ENCODE peak calls at places on chromosomes 12 and 14, in eight cellular contexts. S, X, Q, C, O, R, B and J are unnamed samples.

GRCh38 chr14:68656452-68656851 is 136.4 kb downstream of the ZFP36L1 start:
- DNase-seq in S (no peak), X (no peak), Q (no peak), C (no peak), O (no peak), R (no peak), B (peak; percentile 34), J (no peak)

GRCh38 chr14:105456736-105457703 is 17.6 kb upstream of the CRIP2 start:
- DNase-seq in S (peak; percentile 35), X (no peak), Q (no peak), C (no peak), O (no peak), R (no peak), B (no peak), J (no peak)

GRCh38 chr14:88551936-88552565 is 2.8 kb downstream of the PTPN21 start:
- DNase-seq in S (no peak), X (peak; percentile 19), Q (no peak), C (peak; percentile 57), O (peak; percentile 38), R (no peak), B (peak; percentile 52), J (no peak)

GRCh38 chr12:54716284-54716683 is 68.1 kb upstream of the DCD start:
- DNase-seq in S (no peak), X (no peak), Q (no peak), C (no peak), O (no peak), R (no peak), B (no peak), J (no peak)

GRCh38 chr12:131390408-131391100 is 320.3 kb upstream of the SFSWAP start:
- DNase-seq in S (peak; percentile 41), X (no peak), Q (no peak), C (no peak), O (peak; percentile 74), R (no peak), B (peak; percentile 78), J (peak; percentile 50)

GRCh38 chr14:56412453-56413434 is 166.9 kb upstream of the TMEM260 start:
- DNase-seq in S (no peak), X (no peak), Q (no peak), C (no peak), O (no peak), R (no peak), B (no peak), J (no peak)

GRCh38 chr12:86173044-86173443 is 83.1 kb downstream of the MGAT4C start:
- DNase-seq in S (no peak), X (no peak), Q (no peak), C (no peak), O (no peak), R (no peak), B (no peak), J (no peak)

GRCh38 chr12:132424118-132424438 is 65.9 kb upstream of the FBRSL1 start:
- DNase-seq in S (no peak), X (no peak), Q (no peak), C (no peak), O (no peak), R (no peak), B (no peak), J (no peak)

GRCh38 chr14:105913861-105914260 is 387.5 kb downstream of the TMEM121 start:
- DNase-seq in S (no peak), X (no peak), Q (no peak), C (no peak), O (no peak), R (no peak), B (no peak), J (no peak)

GRCh38 chr12:38544357-38545066 is 227.9 kb downstream of the ALG10B start:
- DNase-seq in S (peak; percentile 11), X (no peak), Q (no peak), C (no peak), O (peak; percentile 62), R (no peak), B (peak; percentile 58), J (no peak)

GRCh38 chr12:47078733-47079364 is 572 bp upstream of the PCED1B start:
- DNase-seq in S (peak; percentile 86), X (peak; percentile 37), Q (no peak), C (no peak), O (no peak), R (no peak), B (no peak), J (peak; percentile 41)

GRCh38 chr12:48773686-48774085 is 15.2 kb downstream of the ADCY6 start:
- DNase-seq in S (no peak), X (no peak), Q (no peak), C (no peak), O (no peak), R (no peak), B (no peak), J (no peak)

GRCh38 chr14:50260511-50260910 is 29.1 kb upstream of the SOS2 start:
- DNase-seq in S (peak; percentile 40), X (peak; percentile 52), Q (no peak), C (peak; percentile 19), O (no peak), R (peak; percentile 23), B (no peak), J (peak; percentile 29)

GRCh38 chr12:121719926-121720414 is 7.4 kb downstream of the TMEM120B start:
- DNase-seq in S (peak; percentile 66), X (peak; percentile 93), Q (no peak), C (no peak), O (no peak), R (no peak), B (no peak), J (no peak)

DNA sequence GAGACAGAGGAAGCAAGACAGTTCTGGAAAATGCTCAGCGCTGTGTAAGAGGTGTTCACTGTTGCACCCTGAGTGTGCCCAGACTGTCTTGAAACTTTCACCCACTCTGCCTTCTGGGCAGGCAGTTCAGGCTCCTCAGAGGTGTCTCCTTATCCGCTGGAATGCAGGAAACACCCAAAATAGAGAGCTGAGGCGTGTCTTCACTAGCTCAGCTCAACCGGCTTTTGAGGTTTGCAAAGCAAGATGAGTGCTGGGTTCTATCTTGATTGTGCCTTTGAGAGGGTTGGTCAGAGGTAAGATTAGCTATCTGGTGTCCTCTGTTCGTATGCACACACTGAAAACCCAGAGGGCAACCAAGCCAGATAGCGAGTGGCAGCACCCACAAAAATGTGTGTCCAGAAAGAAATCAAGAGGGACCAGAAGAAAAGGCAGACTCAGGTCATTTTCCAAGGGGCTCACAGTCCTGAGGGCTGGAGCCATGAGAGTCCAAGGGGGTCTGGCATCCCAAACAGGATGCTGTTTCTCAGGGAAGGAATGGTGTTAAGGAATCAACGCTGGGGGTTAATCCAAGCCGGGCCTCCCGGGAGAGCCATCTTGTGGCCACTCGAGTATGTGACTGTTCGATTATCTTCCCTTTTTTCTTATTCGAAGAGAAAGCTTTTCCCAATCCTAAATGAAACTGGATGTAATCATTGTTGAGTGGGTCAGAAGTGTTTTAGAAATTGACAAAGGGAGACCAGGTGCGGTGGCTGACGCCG is 47.1 kb downstream of the TBX3 start:
- DNase-seq in S (peak; percentile 48), X (peak; percentile 19), Q (no peak), C (peak; percentile 56), O (peak; percentile 38), R (no peak), B (no peak), J (no peak)
- TF ChIP-seq USF2 in S (no peak), X (no peak), Q (no peak), C (no peak), O (no peak), R (no peak), B (no peak), J (no peak)

DNA sequence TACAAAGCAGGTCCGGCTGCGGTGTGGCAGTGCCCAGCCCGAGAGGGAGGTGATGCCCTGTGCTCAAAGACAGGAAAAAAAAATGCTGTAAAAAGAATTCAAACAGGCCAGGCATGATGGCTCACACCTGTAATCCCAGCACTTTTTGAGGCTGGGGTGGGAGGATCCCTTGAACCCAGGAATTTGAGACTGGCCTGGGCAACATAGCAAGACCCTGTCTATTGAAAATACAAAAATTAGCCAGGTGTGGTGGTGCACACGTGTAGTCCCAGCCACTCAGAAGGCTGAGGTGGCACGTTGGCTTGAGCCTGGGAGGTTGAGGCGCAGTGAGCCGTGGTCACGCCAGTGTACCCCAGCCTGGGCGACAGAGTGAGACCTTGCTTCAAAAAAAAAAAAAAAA is 26.4 kb downstream of the DNAH10 start:
- DNase-seq in S (no peak), X (no peak), Q (no peak), C (no peak), O (no peak), R (no peak), B (no peak), J (no peak)
- TF ChIP-seq USF2 in S (no peak), X (no peak), Q (no peak), C (no peak), O (no peak), R (no peak), B (no peak), J (no peak)

DNA sequence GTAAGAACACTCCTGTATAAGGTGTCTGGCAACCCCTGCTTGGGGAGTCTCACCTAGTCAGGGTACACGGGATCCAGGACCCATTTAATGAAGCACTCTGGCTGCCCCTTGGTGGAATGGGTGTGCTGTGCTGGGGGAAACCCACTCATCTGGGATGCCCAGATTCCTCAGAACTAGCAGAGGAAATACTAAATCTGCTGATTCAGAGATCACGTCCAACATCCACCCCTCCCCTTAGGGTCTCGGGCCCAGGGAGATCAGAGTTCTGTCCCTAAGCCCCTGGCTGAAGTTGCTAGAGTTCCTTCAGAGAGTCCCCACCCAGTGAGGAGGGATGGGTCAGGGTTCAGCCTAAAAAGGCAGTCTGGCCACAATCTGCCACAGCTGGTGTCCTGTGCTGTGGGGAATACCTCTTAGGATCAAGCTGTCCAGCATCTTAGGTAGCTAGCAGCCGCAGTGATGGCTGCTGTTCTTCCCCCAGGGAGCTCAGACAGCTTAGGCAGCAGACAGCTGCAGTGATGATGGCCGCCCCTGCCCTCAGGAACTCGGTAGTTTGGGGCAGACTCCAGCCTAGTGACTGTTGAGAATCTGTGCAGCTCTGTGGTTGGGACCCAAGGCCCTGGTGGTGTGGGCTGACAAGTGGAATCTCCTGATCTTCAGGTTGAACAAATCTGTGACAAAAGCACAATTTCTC is 74.8 kb downstream of the IFNG-AS1 start:
- DNase-seq in S (no peak), X (no peak), Q (no peak), C (no peak), O (no peak), R (no peak), B (no peak), J (no peak)
- TF ChIP-seq USF2 in S (no peak), X (no peak), Q (no peak), C (no peak), O (no peak), R (no peak), B (no peak), J (no peak)

GRCh38 chr12:67720383-67720856 is 71.9 kb downstream of the DYRK2 start:
- DNase-seq in S (peak; percentile 53), X (peak; percentile 76), Q (no peak), C (peak; percentile 20), O (no peak), R (no peak), B (no peak), J (peak; percentile 1)

GRCh38 chr12:67710582-67710981 is 62.0 kb downstream of the DYRK2 start:
- DNase-seq in S (peak; percentile 82), X (peak; percentile 62), Q (peak; percentile 64), C (no peak), O (no peak), R (peak; percentile 67), B (no peak), J (no peak)

GRCh38 chr12:67709367-67709954 is 60.9 kb downstream of the DYRK2 start:
- DNase-seq in S (no peak), X (no peak), Q (no peak), C (no peak), O (no peak), R (no peak), B (no peak), J (no peak)

GRCh38 chr12:67716817-67717216 is 68.3 kb downstream of the DYRK2 start:
- DNase-seq in S (no peak), X (peak; percentile 52), Q (no peak), C (no peak), O (no peak), R (peak; percentile 27), B (no peak), J (no peak)

GRCh38 chr12:67714648-67715047 is 66.1 kb downstream of the DYRK2 start:
- DNase-seq in S (peak; percentile 61), X (peak; percentile 40), Q (no peak), C (no peak), O (no peak), R (no peak), B (no peak), J (no peak)
- TF ChIP-seq USF2 in S (no peak), X (no peak), Q (no peak), C (no peak), O (no peak), R (no peak), B (no peak), J (no peak)